ENCODE peak calls at places on chromosomes 6 and 20, in four cellular contexts. W is foreskin fibroblast; K is brain microvascular endothelial cell; N is stimulated activated CD8-positive, alpha-beta memory T cell treated with anti-CD3 and anti-CD28 coated beads, Interleukin-2, amount 100 ng/mL, for 1 hour. A is an unnamed sample.

GRCh38 chr20:17202668-17203067 is 24.2 kb upstream of the PCSK2 start:
- DNase-seq in K (no peak), W (no peak), N (no peak), A (no peak)

GRCh38 chr20:25859649-25860530 is 163.2 kb upstream of the ZNF337 start:
- DNase-seq in N (peak), W (no peak), K (peak), A (no peak)

GRCh38 chr6:48041894-48042293 is 69.1 kb downstream of the PTCHD4 start:
- DNase-seq in W (no peak), N (no peak), K (no peak), A (no peak)

GRCh38 chr20:3168079-3168828 is 5.1 kb downstream of the LZTS3 start:
- DNase-seq in K (no peak), W (no peak), N (no peak), A (no peak)

GRCh38 chr20:20237093-20237959 is 130.6 kb upstream of the INSM1 start:
- DNase-seq in W (peak), K (peak), N (no peak), A (no peak)

GRCh38 chr6:96436398-96436797 is 85.2 kb upstream of the UFL1 start:
- DNase-seq in N (no peak), K (no peak), W (no peak), A (no peak)

GRCh38 chr6:108592371-108593337 is 31.9 kb downstream of the FOXO3 start:
- DNase-seq in K (peak), N (peak), W (peak), A (no peak)

GRCh38 chr20:39214778-39215177 is 252.6 kb downstream of the DHX35 start:
- DNase-seq in N (no peak), K (no peak), W (no peak), A (no peak)

GRCh38 chr20:5135363-5136012 is 8.7 kb downstream of the CDS2 start:
- DNase-seq in W (no peak), N (no peak), K (no peak), A (no peak)

GRCh38 chr6:15369838-15370237 is 124.0 kb downstream of the JARID2 start:
- DNase-seq in W (no peak), K (no peak), N (no peak), A (no peak)

GRCh38 chr6:136920858-136921520 is 1.1 kb upstream of the SLC35D3 start:
- DNase-seq in W (no peak), N (no peak), K (no peak), A (no peak)

GRCh38 chr6:43744490-43744889 is 25.5 kb upstream of the VEGFA start:
- DNase-seq in K (no peak), N (no peak), W (no peak), A (no peak)

GRCh38 chr6:137856138-137856898 is 10.7 kb upstream of the TNFAIP3 start:
- DNase-seq in W (no peak), K (no peak), N (no peak), A (no peak)

GRCh38 chr6:12472601-12473038 is 182.5 kb downstream of the EDN1 start:
- DNase-seq in N (no peak), W (peak), K (peak), A (no peak)